ENCODE peak calls at places on chromosomes 16 and 17, in five cellular contexts. One of them, this sample, is unnamed.

GRCh38 chr16:86424968-86425367 is 85.4 kb upstream of the FOXF1 start:
- DNase-seq in A549: no peak
- DNase-seq in K562: no peak
- DNase-seq in H1: no peak
- DNase-seq in endothelial cell of umbilical vein: no peak
- DNase-seq in this sample: no peak

GRCh38 chr16:87415441-87415840 is 23.3 kb downstream of the MAP1LC3B start:
- DNase-seq in A549: no peak
- DNase-seq in K562: no peak
- DNase-seq in H1: no peak
- DNase-seq in endothelial cell of umbilical vein: no peak
- DNase-seq in this sample: no peak

GRCh38 chr16:22086440-22086839 is 5.9 kb upstream of the VWA3A start:
- DNase-seq in A549: no peak
- DNase-seq in K562: no peak
- DNase-seq in H1: no peak
- DNase-seq in endothelial cell of umbilical vein: no peak
- DNase-seq in this sample: no peak

GRCh38 chr16:85169333-85170065 is 57.2 kb upstream of the CIBAR2 start:
- DNase-seq in A549: no peak
- DNase-seq in K562: peak; percentile 66
- DNase-seq in H1: no peak
- DNase-seq in endothelial cell of umbilical vein: no peak
- DNase-seq in this sample: peak; percentile 41

GRCh38 chr17:71631483-71631882 is 489.3 kb upstream of the SOX9 start:
- DNase-seq in A549: no peak
- DNase-seq in K562: no peak
- DNase-seq in H1: no peak
- DNase-seq in endothelial cell of umbilical vein: no peak
- DNase-seq in this sample: no peak

GRCh38 chr16:69166221-69166833 is 20.6 kb upstream of the SNTB2 start:
- DNase-seq in A549: no peak
- DNase-seq in K562: peak; percentile 33
- DNase-seq in H1: no peak
- DNase-seq in endothelial cell of umbilical vein: peak; percentile 49
- DNase-seq in this sample: no peak

GRCh38 chr16:50266337-50267091 is at the start of gene ADCY7:
- DNase-seq in A549: no peak
- DNase-seq in K562: peak; percentile 72
- DNase-seq in H1: no peak
- DNase-seq in endothelial cell of umbilical vein: peak; percentile 38
- DNase-seq in this sample: peak; percentile 45

GRCh38 chr16:81429045-81429521 is 15.5 kb upstream of the CMIP start:
- DNase-seq in A549: no peak
- DNase-seq in K562: no peak
- DNase-seq in H1: no peak
- DNase-seq in endothelial cell of umbilical vein: peak; percentile 70
- DNase-seq in this sample: peak; percentile 63

GRCh38 chr16:16150117-16150877 is 73.0 kb downstream of the ABCC6 start:
- DNase-seq in A549: no peak
- DNase-seq in K562: no peak
- DNase-seq in H1: no peak
- DNase-seq in endothelial cell of umbilical vein: peak; percentile 58
- DNase-seq in this sample: no peak

GRCh38 chr16:2711370-2712062 is 8.5 kb downstream of the PRSS27 start:
- DNase-seq in A549: no peak
- DNase-seq in K562: no peak
- DNase-seq in H1: no peak
- DNase-seq in endothelial cell of umbilical vein: no peak
- DNase-seq in this sample: no peak

GRCh38 chr17:79919862-79920720 is 80.9 kb upstream of the CBX4 start:
- DNase-seq in A549: no peak
- DNase-seq in K562: no peak
- DNase-seq in H1: no peak
- DNase-seq in endothelial cell of umbilical vein: no peak
- DNase-seq in this sample: no peak

GRCh38 chr16:86213427-86214205 is 296.7 kb upstream of the FOXF1 start:
- DNase-seq in A549: no peak
- DNase-seq in K562: no peak
- DNase-seq in H1: no peak
- DNase-seq in endothelial cell of umbilical vein: no peak
- DNase-seq in this sample: no peak

GRCh38 chr16:88296437-88297177 is 86.2 kb upstream of the ZNF469 start:
- DNase-seq in A549: no peak
- DNase-seq in K562: no peak
- DNase-seq in H1: no peak
- DNase-seq in endothelial cell of umbilical vein: no peak
- DNase-seq in this sample: no peak

GRCh38 chr16:75266738-75267630 is 15.6 kb upstream of the BCAR1 start:
- DNase-seq in A549: no peak
- DNase-seq in K562: no peak
- DNase-seq in H1: no peak
- DNase-seq in endothelial cell of umbilical vein: no peak
- DNase-seq in this sample: no peak

GRCh38 chr16:19137201-19137601 is 23.4 kb downstream of the ITPRIPL2 start:
- DNase-seq in A549: no peak
- DNase-seq in K562: no peak
- DNase-seq in H1: no peak
- DNase-seq in endothelial cell of umbilical vein: no peak
- DNase-seq in this sample: no peak

GRCh38 chr16:4420703-4421102 is 4.3 kb upstream of the CORO7 start:
- DNase-seq in A549: no peak
- DNase-seq in K562: no peak
- DNase-seq in H1: no peak
- DNase-seq in endothelial cell of umbilical vein: no peak
- DNase-seq in this sample: no peak

GRCh38 chr17:82219753-82220709 is 7.4 kb upstream of the CCDC57 start:
- DNase-seq in A549: no peak
- DNase-seq in K562: no peak
- DNase-seq in H1: no peak
- DNase-seq in endothelial cell of umbilical vein: no peak
- DNase-seq in this sample: no peak

GRCh38 chr17:15290186-15290536 is 25.0 kb upstream of the PMP22 start:
- DNase-seq in A549: no peak
- DNase-seq in K562: no peak
- DNase-seq in H1: no peak
- DNase-seq in endothelial cell of umbilical vein: no peak
- DNase-seq in this sample: no peak

GRCh38 chr16:10611825-10612342 is 31.5 kb upstream of the EMP2 start:
- DNase-seq in A549: no peak
- DNase-seq in K562: no peak
- DNase-seq in H1: no peak
- DNase-seq in endothelial cell of umbilical vein: no peak
- DNase-seq in this sample: no peak
- TF ChIP-seq JUN in A549: no peak
- TF ChIP-seq JUN in K562: no peak
- TF ChIP-seq JUN in H1: no peak
- TF ChIP-seq JUN in endothelial cell of umbilical vein: no peak
- TF ChIP-seq JUN in this sample: no peak

DNA sequence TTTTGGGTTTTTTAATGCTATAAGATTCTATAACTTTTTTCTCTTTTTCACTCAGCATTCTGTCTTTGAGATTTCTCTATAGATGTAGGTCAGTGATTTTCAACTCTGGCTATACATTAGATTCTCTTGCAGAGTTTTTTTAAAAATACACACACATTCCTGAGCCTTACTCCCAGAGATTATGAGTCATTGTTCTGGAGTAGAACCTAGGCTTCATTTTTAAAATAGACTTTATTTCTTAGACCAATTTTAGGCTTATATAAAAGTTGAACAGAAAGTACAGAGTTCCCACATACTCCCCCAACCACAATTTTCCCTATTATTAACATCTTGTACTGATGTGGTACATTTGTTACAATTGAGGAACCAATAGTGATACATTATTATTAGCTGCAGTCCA is 63.3 kb downstream of the CYB561 start:
- DNase-seq in A549: no peak
- DNase-seq in K562: no peak
- DNase-seq in H1: no peak
- DNase-seq in endothelial cell of umbilical vein: no peak
- DNase-seq in this sample: no peak
- TF ChIP-seq JUN in A549: no peak
- TF ChIP-seq JUN in K562: no peak
- TF ChIP-seq JUN in H1: no peak
- TF ChIP-seq JUN in endothelial cell of umbilical vein: no peak
- TF ChIP-seq JUN in this sample: no peak

GRCh38 chr17:1485311-1485747 is 7.2 kb downstream of the MYO1C start:
- DNase-seq in A549: peak; percentile 48
- DNase-seq in K562: peak; percentile 37
- DNase-seq in H1: no peak
- DNase-seq in endothelial cell of umbilical vein: peak; percentile 26
- DNase-seq in this sample: peak; percentile 73
- TF ChIP-seq JUN in A549: no peak
- TF ChIP-seq JUN in K562: no peak
- TF ChIP-seq JUN in H1: no peak
- TF ChIP-seq JUN in endothelial cell of umbilical vein: no peak
- TF ChIP-seq JUN in this sample: no peak

GRCh38 chr17:9828296-9829059 is 2.8 kb downstream of the GLP2R start:
- DNase-seq in A549: no peak
- DNase-seq in K562: no peak
- DNase-seq in H1: no peak
- DNase-seq in endothelial cell of umbilical vein: no peak
- DNase-seq in this sample: no peak
- TF ChIP-seq JUN in A549: no peak
- TF ChIP-seq JUN in K562: no peak
- TF ChIP-seq JUN in H1: no peak
- TF ChIP-seq JUN in endothelial cell of umbilical vein: no peak
- TF ChIP-seq JUN in this sample: no peak

GRCh38 chr16:66619036-66619435 is 14.5 kb downstream of the CMTM3 start:
- DNase-seq in A549: no peak
- DNase-seq in K562: no peak
- DNase-seq in H1: no peak
- DNase-seq in endothelial cell of umbilical vein: no peak
- DNase-seq in this sample: no peak
- TF ChIP-seq JUN in A549: no peak
- TF ChIP-seq JUN in K562: no peak
- TF ChIP-seq JUN in H1: no peak
- TF ChIP-seq JUN in endothelial cell of umbilical vein: no peak
- TF ChIP-seq JUN in this sample: no peak

GRCh38 chr16:20611350-20611902 is 35.3 kb upstream of the ACSM2B start:
- DNase-seq in A549: no peak
- DNase-seq in K562: no peak
- DNase-seq in H1: no peak
- DNase-seq in endothelial cell of umbilical vein: no peak
- DNase-seq in this sample: no peak

GRCh38 chr16:20610892-20611349 is 34.8 kb upstream of the ACSM2B start:
- DNase-seq in A549: no peak
- DNase-seq in K562: no peak
- DNase-seq in H1: no peak
- DNase-seq in endothelial cell of umbilical vein: no peak
- DNase-seq in this sample: no peak

GRCh38 chr16:20613471-20613887 is 37.3 kb upstream of the ACSM2B start:
- DNase-seq in A549: no peak
- DNase-seq in K562: no peak
- DNase-seq in H1: no peak
- DNase-seq in endothelial cell of umbilical vein: no peak
- DNase-seq in this sample: no peak

GRCh38 chr16:20612551-20613470 is 36.6 kb upstream of the ACSM2B start:
- DNase-seq in A549: no peak
- DNase-seq in K562: no peak
- DNase-seq in H1: no peak
- DNase-seq in endothelial cell of umbilical vein: no peak
- DNase-seq in this sample: no peak

DNA sequence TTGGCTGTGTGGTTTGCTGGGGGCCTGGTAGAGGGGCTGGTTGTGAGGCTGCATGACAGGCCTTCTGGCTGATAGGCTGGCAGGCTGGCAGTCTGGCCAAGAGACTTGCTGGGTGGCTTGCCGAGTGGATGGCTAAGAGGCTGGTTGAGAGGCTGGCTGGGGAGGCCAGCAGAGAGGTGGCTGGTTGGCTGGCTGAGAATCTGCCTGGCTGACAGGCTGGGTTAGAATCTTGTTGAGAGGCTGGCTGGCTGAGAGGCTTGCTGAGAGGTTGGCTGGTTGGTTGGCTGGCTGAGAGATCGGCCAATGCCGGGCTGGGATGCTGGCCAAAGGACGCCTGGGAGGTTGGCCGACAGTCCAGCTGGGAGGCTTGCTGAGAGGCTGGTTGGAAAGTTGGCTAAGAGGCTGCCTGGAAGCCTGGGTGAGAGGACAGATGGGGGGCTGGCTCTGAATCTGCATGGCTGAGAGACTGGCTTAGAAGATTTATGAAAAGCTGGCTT is 35.9 kb upstream of the ACSM2B start:
- DNase-seq in A549: no peak
- DNase-seq in K562: no peak
- DNase-seq in H1: no peak
- DNase-seq in endothelial cell of umbilical vein: no peak
- DNase-seq in this sample: no peak
- TF ChIP-seq JUN in A549: no peak
- TF ChIP-seq JUN in K562: no peak
- TF ChIP-seq JUN in H1: no peak
- TF ChIP-seq JUN in endothelial cell of umbilical vein: no peak
- TF ChIP-seq JUN in this sample: no peak

This sample was measured in WTC11.